ENCODE peak calls at places on chromosome 20, in ten cellular contexts. K is upper lobe of left lung, Q is ovary, S is HepG2, A is A549, E is suprapubic skin, N is SK-N-SH, R is GM12878, Y is stomach, Z is sigmoid colon. M is an unnamed sample.

GRCh38 chr20:48260370-48260769 is 475.1 kb upstream of the SULF2 start:
- DNase-seq in R (no peak), A (no peak), Z (no peak), N (peak), Q (no peak), E (no peak), S (no peak), Y (no peak), K (no peak), M (peak)

GRCh38 chr20:19813839-19814238 is 55.8 kb downstream of the RIN2 start:
- DNase-seq in E (no peak), Q (no peak), Z (no peak), S (no peak), A (no peak), Y (no peak), R (no peak), N (no peak), K (no peak), M (no peak)

GRCh38 chr20:62225820-62226635 is 6.0 kb upstream of the HRH3 start:
- DNase-seq in R (no peak), N (no peak), Q (no peak), K (no peak), Y (no peak), E (no peak), S (no peak), A (no peak), Z (no peak), M (no peak)

GRCh38 chr20:47330933-47331708 is 25.4 kb downstream of the ZMYND8 start:
- DNase-seq in A (peak), Z (no peak), R (no peak), Q (no peak), Y (no peak), S (no peak), K (no peak), E (no peak), N (no peak), M (no peak)

GRCh38 chr20:62496525-62497218 is 20.9 kb upstream of the GATA5 start:
- DNase-seq in S (no peak), E (no peak), K (no peak), R (no peak), N (peak), Y (no peak), A (no peak), Z (no peak), Q (no peak), M (no peak)

GRCh38 chr20:5888051-5888450 is 62.3 kb downstream of the TRMT6 start:
- DNase-seq in Z (no peak), E (no peak), R (no peak), S (no peak), N (no peak), A (no peak), Y (no peak), K (no peak), Q (no peak), M (no peak)

GRCh38 chr20:51008718-51009117 is 14.2 kb downstream of the KCNG1 start:
- DNase-seq in Q (no peak), Y (peak), S (no peak), K (no peak), A (no peak), N (no peak), Z (no peak), E (no peak), R (no peak), M (no peak)

GRCh38 chr20:2624190-2624589 is 28.2 kb upstream of the NOP56 start:
- DNase-seq in A (no peak), R (no peak), Q (no peak), Y (no peak), S (no peak), N (no peak), Z (peak), K (no peak), E (no peak), M (no peak)

GRCh38 chr20:50163570-50164317 is 10.2 kb upstream of the PEDS1 start:
- DNase-seq in S (peak), Z (peak), N (no peak), A (no peak), E (peak), Y (no peak), R (no peak), Q (no peak), K (no peak), M (peak)

GRCh38 chr20:59942245-59942644 is 2.1 kb downstream of the FAM217B start:
- DNase-seq in E (no peak), Q (no peak), A (no peak), R (no peak), S (no peak), N (no peak), Y (no peak), K (no peak), Z (no peak), M (no peak)

GRCh38 chr20:25353754-25354705 is 36.6 kb downstream of the ABHD12 start:
- DNase-seq in K (no peak), S (no peak), N (no peak), A (no peak), Y (no peak), Z (no peak), E (no peak), R (no peak), Q (no peak), M (no peak)

GRCh38 chr20:13552061-13552460 is 86.7 kb downstream of the TASP1 start:
- DNase-seq in S (no peak), A (peak), E (no peak), Y (no peak), Q (no peak), Z (no peak), K (no peak), N (no peak), R (no peak), M (no peak)

GRCh38 chr20:13261460-13262301 is 40.6 kb downstream of the ISM1 start:
- DNase-seq in E (no peak), R (no peak), Q (peak), S (peak), K (peak), Y (peak), Z (no peak), N (peak), A (peak), M (peak)

GRCh38 chr20:32859961-32860360 is 1.2 kb downstream of the EFCAB8 start:
- DNase-seq in Q (no peak), Y (no peak), R (no peak), K (no peak), N (no peak), E (no peak), S (no peak), Z (no peak), A (no peak), M (no peak)

GRCh38 chr20:58237318-58238182 is 9.1 kb upstream of the ANKRD60 start:
- DNase-seq in Y (no peak), Q (no peak), R (no peak), E (no peak), N (no peak), Z (no peak), S (no peak), A (no peak), K (no peak), M (no peak)

GRCh38 chr20:43766395-43766794 is 39.6 kb upstream of the GTSF1L start:
- DNase-seq in Z (peak), N (no peak), R (no peak), E (no peak), A (no peak), S (no peak), Y (no peak), Q (no peak), K (no peak), M (no peak)

GRCh38 chr20:17343091-17343490 is 116.3 kb downstream of the PCSK2 start:
- DNase-seq in Q (no peak), K (no peak), E (no peak), Z (no peak), S (no peak), A (no peak), R (no peak), Y (no peak), N (no peak), M (no peak)

GRCh38 chr20:32519367-32519730 is 65.8 kb downstream of the NOL4L start:
- DNase-seq in Z (no peak), S (no peak), Y (no peak), R (no peak), K (no peak), N (no peak), E (no peak), A (no peak), Q (no peak), M (no peak)

GRCh38 chr20:10637062-10637559 is 36.7 kb downstream of the JAG1 start:
- DNase-seq in K (no peak), N (no peak), E (no peak), Y (no peak), A (no peak), Z (peak), S (no peak), R (no peak), Q (peak), M (no peak)

DNA sequence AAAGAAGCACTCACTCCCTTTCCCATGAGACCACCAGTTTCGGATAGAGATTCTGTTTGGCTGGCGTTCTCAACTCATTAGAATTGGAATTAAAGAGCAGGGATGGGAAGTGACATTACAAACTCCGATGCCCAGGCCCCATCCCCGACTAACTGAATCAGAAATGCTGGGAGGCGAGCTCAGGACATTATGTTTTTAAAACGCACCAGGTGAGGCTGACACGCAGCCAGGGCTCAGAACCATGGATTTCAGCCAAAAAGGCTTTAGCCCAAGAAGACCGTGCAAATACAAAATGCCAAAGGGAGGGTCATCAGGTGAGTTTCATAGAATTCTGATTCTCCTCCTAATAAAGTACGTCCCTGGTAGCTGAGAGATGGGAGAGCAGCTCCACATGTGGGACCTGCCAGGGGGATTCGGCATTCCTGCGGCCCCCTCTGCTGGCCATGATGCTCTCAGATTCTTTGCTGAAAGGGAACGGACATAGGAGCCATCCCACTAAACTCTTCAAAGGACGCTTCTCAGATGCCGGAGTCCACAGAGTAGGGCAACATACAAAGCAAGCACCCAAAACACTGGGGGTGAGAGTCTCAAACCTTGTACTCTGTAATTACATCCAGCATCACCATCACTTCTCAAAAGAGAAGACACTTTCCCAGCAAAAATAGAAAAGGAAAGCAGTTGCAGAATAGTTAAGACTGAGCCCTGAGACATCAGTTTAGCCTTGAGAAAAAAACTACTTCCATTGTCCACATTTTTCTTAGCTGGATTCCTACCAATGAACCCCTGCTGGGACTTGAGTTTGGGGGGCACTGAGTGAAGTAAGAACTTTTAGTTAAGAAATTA is 205.2 kb downstream of the BMP7 start:
- DNase-seq in K (peak), Y (no peak), E (no peak), N (peak), R (no peak), Z (peak), Q (no peak), A (peak), S (no peak), M (no peak)
- TF ChIP-seq CTCF in K (no peak), Y (no peak), E (no peak), N (peak), R (no peak), Z (no peak), Q (no peak), A (peak), S (peak), M (no peak)

GRCh38 chr20:63771046-63771707 is 31.6 kb downstream of the SLC2A4RG start:
- DNase-seq in E (no peak), Q (no peak), K (no peak), Y (no peak), N (no peak), A (no peak), R (no peak), Z (no peak), S (no peak), M (no peak)

GRCh38 chr20:63775096-63775978 is 35.8 kb downstream of the SLC2A4RG start:
- DNase-seq in A (no peak), K (no peak), Q (peak), N (peak), S (no peak), E (no peak), R (no peak), Y (no peak), Z (no peak), M (no peak)

GRCh38 chr20:63773571-63774347 is 34.2 kb downstream of the SLC2A4RG start:
- DNase-seq in S (no peak), Q (no peak), R (no peak), E (no peak), Z (no peak), A (no peak), K (no peak), Y (no peak), N (no peak), M (no peak)

GRCh38 chr20:63774348-63774735 is 34.8 kb downstream of the SLC2A4RG start:
- DNase-seq in A (no peak), S (no peak), K (no peak), N (peak), E (no peak), Q (peak), R (no peak), Z (no peak), Y (no peak), M (no peak)

DNA sequence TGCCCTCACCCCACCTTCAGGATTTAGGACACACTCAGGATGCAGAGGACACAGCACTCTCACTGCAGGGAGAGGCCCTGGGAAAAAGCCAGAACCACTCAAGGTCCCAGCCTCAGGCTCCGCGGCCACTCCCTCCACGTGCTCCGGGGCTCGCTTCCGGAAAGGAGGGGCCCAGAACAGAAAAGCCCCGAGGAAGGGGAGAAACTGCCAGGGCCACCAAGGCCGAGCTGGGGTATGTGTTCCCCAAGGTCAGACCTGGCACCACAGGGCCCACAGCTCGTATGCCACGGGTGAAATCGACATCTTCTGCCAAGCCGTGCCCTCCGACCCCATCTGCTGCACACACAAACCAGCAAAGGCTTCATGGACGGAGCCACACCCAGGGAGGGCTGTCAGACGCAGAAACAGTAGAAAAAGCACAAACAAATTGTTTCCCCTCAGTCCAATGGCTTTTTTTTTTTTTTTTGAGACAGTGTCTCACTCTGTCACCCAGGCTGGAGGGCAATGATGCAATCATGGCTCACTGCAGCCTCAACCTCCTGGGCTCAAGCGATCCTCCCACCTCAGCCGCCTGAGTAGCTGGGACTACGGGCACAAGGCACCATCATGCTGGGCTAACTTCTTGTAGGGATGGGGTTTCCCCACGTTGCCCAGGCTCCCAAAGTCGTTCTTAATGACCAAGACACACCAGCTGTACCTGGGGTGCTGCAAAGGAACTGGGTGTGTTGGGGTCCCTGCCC is 33.4 kb downstream of the SLC2A4RG start:
- DNase-seq in N (no peak), R (no peak), Z (no peak), Y (no peak), S (no peak), K (peak), Q (peak), E (no peak), A (no peak), M (no peak)
- TF ChIP-seq EP300 in N (no peak), R (no peak), Z (no peak), Y (no peak), S (no peak), K (no peak), Q (no peak), E (no peak), A (no peak), M (no peak)

GRCh38 chr20:12159266-12159665 is 241.6 kb downstream of the BTBD3 start:
- DNase-seq in Q (no peak), Y (no peak), E (no peak), A (no peak), S (no peak), K (no peak), N (no peak), Z (no peak), R (no peak), M (no peak)

GRCh38 chr20:12153616-12154015 is 235.9 kb downstream of the BTBD3 start:
- DNase-seq in E (no peak), Z (no peak), A (no peak), N (no peak), R (no peak), S (no peak), K (no peak), Y (no peak), Q (no peak), M (no peak)

GRCh38 chr20:12152996-12153395 is 235.3 kb downstream of the BTBD3 start:
- DNase-seq in K (no peak), Q (no peak), Y (no peak), R (no peak), S (peak), Z (no peak), A (no peak), N (no peak), E (no peak), M (no peak)

DNA sequence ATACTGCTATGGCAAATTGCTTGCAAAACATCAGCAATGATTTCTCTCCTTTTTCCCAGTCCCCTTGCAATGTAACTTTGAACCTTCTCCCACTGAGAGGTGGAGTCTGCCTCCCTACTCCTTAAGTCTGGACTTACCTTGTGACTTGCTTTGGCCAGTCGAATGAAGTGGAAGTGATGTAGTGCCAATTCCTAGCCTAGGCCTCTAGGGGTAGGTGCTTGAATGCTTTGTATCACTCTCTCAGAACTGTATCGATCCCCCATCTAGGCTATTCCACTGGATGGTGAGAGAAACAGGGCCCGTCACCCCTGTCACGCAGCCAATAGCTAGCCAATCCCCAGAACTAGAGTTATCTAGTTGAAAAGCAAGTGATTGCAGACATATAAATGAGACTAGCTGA is 238.6 kb downstream of the BTBD3 start:
- DNase-seq in Q (no peak), N (no peak), A (no peak), Y (no peak), E (no peak), S (no peak), Z (no peak), R (no peak), K (no peak), M (no peak)
- H3K4me3 ChIP-seq in Q (no peak), N (no peak), A (no peak), Y (no peak), E (no peak), S (no peak), Z (no peak), R (no peak), K (no peak), M (no peak)

DNA sequence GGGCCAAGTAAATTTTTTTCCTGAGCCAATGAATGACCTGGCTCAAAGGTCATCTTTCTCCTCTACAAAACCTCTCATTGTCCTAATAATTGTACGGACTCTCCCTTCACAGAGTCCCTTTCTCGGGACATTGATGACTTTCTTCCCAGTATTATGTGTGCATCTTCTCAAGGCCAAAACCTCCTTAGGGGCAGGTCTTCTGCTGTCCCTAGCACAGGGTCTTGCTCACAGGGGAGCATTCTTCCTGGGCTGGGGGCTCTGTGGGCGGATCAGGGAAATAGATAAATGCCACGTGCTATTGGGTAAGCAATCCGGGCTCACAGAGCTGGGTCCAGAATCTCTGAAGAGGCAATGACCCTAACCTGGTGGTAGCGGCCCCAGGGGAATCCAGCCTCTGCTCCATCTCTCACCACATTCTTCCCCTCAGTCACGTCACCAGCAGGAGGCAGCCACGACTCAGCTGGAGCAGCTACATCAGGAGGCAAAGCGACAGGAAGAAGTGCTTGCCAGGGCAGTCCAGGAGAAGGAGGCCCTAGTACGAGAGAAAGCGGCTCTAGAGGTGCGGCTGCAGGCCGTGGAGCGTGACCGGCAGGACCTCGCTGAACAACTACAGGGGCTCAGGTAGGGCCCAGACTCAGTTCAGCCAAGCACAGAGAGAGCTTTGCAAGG is 23.5 kb downstream of the CEP250 start:
- DNase-seq in R (no peak), S (peak), Y (no peak), Q (no peak), Z (no peak), E (no peak), N (no peak), K (no peak), A (peak), M (no peak)
- TF ChIP-seq CTCF in R (peak), S (peak), Y (no peak), Q (no peak), Z (no peak), E (no peak), N (no peak), K (no peak), A (no peak), M (no peak)

DNA sequence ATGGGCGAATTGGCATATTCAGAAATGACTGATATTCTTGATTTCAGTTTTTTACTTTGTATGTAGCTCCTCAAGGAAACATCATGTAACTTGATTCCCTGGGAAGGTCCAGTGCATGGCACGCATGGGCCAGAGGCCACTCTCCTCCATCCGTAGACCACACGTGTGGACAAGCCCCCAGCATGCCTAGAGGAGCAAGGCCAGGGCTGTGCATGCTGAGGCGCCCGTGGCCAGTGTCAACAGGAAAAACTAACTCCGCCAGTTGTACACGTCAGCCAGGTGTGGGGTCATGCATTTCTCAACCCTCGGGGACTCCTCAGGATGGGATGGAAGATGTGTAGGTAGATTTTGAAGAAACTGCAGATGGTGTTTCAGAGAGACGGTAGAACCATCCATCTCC is 37.8 kb upstream of the CD93 start:
- DNase-seq in A (no peak), Y (no peak), E (no peak), Q (no peak), N (no peak), K (no peak), S (no peak), R (no peak), Z (peak), M (no peak)
- TF ChIP-seq EP300 in A (no peak), Y (no peak), E (no peak), Q (no peak), N (no peak), K (no peak), S (no peak), R (no peak), Z (no peak), M (no peak)

M was measured in tibial nerve.